ENCODE peak calls at places on chromosome 19, in seven cellular contexts. One of them, this sample, is unnamed.

GRCh38 chr19:18417250-18418033 is 1.8 kb upstream of the SSBP4 start:
- DNase-seq in head of caudate nucleus: no peak
- DNase-seq in amygdala: no peak
- DNase-seq in ascending aorta: no peak
- DNase-seq in testis: peak; percentile 74
- DNase-seq in Daoy: peak; percentile 91
- DNase-seq in stimulated activated CD8-positive, alpha-beta memory T cell treated with anti-CD3 and anti-CD28 coated beads, Interleukin-12 subunit alpha, Interleukin-12 subunit beta, amount 100 ng/mL, for 4 hours: no peak
- DNase-seq in this sample: no peak

GRCh38 chr19:42422576-42423461 is 4.4 kb downstream of the LIPE start:
- DNase-seq in ascending aorta: no peak
- DNase-seq in amygdala: no peak
- DNase-seq in stimulated activated CD8-positive, alpha-beta memory T cell treated with anti-CD3 and anti-CD28 coated beads, Interleukin-12 subunit alpha, Interleukin-12 subunit beta, amount 100 ng/mL, for 4 hours: peak; percentile 24
- DNase-seq in testis: peak; percentile 62
- DNase-seq in Daoy: no peak
- DNase-seq in head of caudate nucleus: peak; percentile 64
- DNase-seq in this sample: no peak

GRCh38 chr19:16599655-16600346 is 27.6 kb upstream of the SLC35E1 start:
- DNase-seq in Daoy: no peak
- DNase-seq in testis: no peak
- DNase-seq in head of caudate nucleus: no peak
- DNase-seq in ascending aorta: no peak
- DNase-seq in amygdala: no peak
- DNase-seq in stimulated activated CD8-positive, alpha-beta memory T cell treated with anti-CD3 and anti-CD28 coated beads, Interleukin-12 subunit alpha, Interleukin-12 subunit beta, amount 100 ng/mL, for 4 hours: no peak
- DNase-seq in this sample: no peak

GRCh38 chr19:41641879-41642485 is 15.1 kb upstream of the CEACAM4 start:
- DNase-seq in stimulated activated CD8-positive, alpha-beta memory T cell treated with anti-CD3 and anti-CD28 coated beads, Interleukin-12 subunit alpha, Interleukin-12 subunit beta, amount 100 ng/mL, for 4 hours: peak; percentile 24
- DNase-seq in testis: peak; percentile 86
- DNase-seq in ascending aorta: no peak
- DNase-seq in amygdala: peak; percentile 35
- DNase-seq in Daoy: peak; percentile 62
- DNase-seq in head of caudate nucleus: peak; percentile 86
- DNase-seq in this sample: no peak

GRCh38 chr19:4120531-4120930 is 3.4 kb downstream of the MAP2K2 start:
- DNase-seq in testis: no peak
- DNase-seq in head of caudate nucleus: no peak
- DNase-seq in amygdala: no peak
- DNase-seq in Daoy: no peak
- DNase-seq in stimulated activated CD8-positive, alpha-beta memory T cell treated with anti-CD3 and anti-CD28 coated beads, Interleukin-12 subunit alpha, Interleukin-12 subunit beta, amount 100 ng/mL, for 4 hours: no peak
- DNase-seq in ascending aorta: no peak
- DNase-seq in this sample: no peak

GRCh38 chr19:44596428-44597130 is 16.8 kb upstream of the IGSF23 start:
- DNase-seq in ascending aorta: no peak
- DNase-seq in stimulated activated CD8-positive, alpha-beta memory T cell treated with anti-CD3 and anti-CD28 coated beads, Interleukin-12 subunit alpha, Interleukin-12 subunit beta, amount 100 ng/mL, for 4 hours: no peak
- DNase-seq in head of caudate nucleus: no peak
- DNase-seq in testis: no peak
- DNase-seq in Daoy: no peak
- DNase-seq in amygdala: no peak
- DNase-seq in this sample: no peak

GRCh38 chr19:3125900-3126524 is 9.8 kb upstream of the GNA15 start:
- DNase-seq in ascending aorta: no peak
- DNase-seq in head of caudate nucleus: peak; percentile 39
- DNase-seq in testis: no peak
- DNase-seq in Daoy: peak; percentile 71
- DNase-seq in stimulated activated CD8-positive, alpha-beta memory T cell treated with anti-CD3 and anti-CD28 coated beads, Interleukin-12 subunit alpha, Interleukin-12 subunit beta, amount 100 ng/mL, for 4 hours: peak; percentile 53
- DNase-seq in amygdala: no peak
- DNase-seq in this sample: peak; percentile 20

GRCh38 chr19:42386974-42387707 is 3.0 kb downstream of the CNFN start:
- DNase-seq in head of caudate nucleus: peak; percentile 74
- DNase-seq in stimulated activated CD8-positive, alpha-beta memory T cell treated with anti-CD3 and anti-CD28 coated beads, Interleukin-12 subunit alpha, Interleukin-12 subunit beta, amount 100 ng/mL, for 4 hours: peak; percentile 36
- DNase-seq in Daoy: peak; percentile 81
- DNase-seq in amygdala: peak; percentile 25
- DNase-seq in ascending aorta: no peak
- DNase-seq in testis: peak; percentile 75
- DNase-seq in this sample: peak; percentile 32

GRCh38 chr19:6233051-6233826 is 46.5 kb downstream of the MLLT1 start:
- DNase-seq in stimulated activated CD8-positive, alpha-beta memory T cell treated with anti-CD3 and anti-CD28 coated beads, Interleukin-12 subunit alpha, Interleukin-12 subunit beta, amount 100 ng/mL, for 4 hours: no peak
- DNase-seq in amygdala: no peak
- DNase-seq in ascending aorta: no peak
- DNase-seq in testis: no peak
- DNase-seq in Daoy: no peak
- DNase-seq in head of caudate nucleus: no peak
- DNase-seq in this sample: no peak

GRCh38 chr19:43797556-43797955 is 4.7 kb downstream of the LYPD5 start:
- DNase-seq in Daoy: no peak
- DNase-seq in testis: no peak
- DNase-seq in stimulated activated CD8-positive, alpha-beta memory T cell treated with anti-CD3 and anti-CD28 coated beads, Interleukin-12 subunit alpha, Interleukin-12 subunit beta, amount 100 ng/mL, for 4 hours: no peak
- DNase-seq in ascending aorta: no peak
- DNase-seq in amygdala: no peak
- DNase-seq in head of caudate nucleus: no peak
- DNase-seq in this sample: no peak

GRCh38 chr19:6103217-6103644 is 7.1 kb downstream of the RFX2 start:
- DNase-seq in head of caudate nucleus: no peak
- DNase-seq in ascending aorta: peak; percentile 66
- DNase-seq in testis: peak; percentile 44
- DNase-seq in amygdala: peak; percentile 32
- DNase-seq in stimulated activated CD8-positive, alpha-beta memory T cell treated with anti-CD3 and anti-CD28 coated beads, Interleukin-12 subunit alpha, Interleukin-12 subunit beta, amount 100 ng/mL, for 4 hours: no peak
- DNase-seq in Daoy: peak; percentile 85
- DNase-seq in this sample: peak; percentile 26

GRCh38 chr19:18310118-18310909 is 12.6 kb downstream of the LSM4 start:
- DNase-seq in ascending aorta: no peak
- DNase-seq in stimulated activated CD8-positive, alpha-beta memory T cell treated with anti-CD3 and anti-CD28 coated beads, Interleukin-12 subunit alpha, Interleukin-12 subunit beta, amount 100 ng/mL, for 4 hours: no peak
- DNase-seq in amygdala: no peak
- DNase-seq in head of caudate nucleus: no peak
- DNase-seq in testis: no peak
- DNase-seq in Daoy: no peak
- DNase-seq in this sample: no peak

This sample was measured in DMS 273 treated with DMSO at 0.1 percent for 48 hours.